ENCODE peak calls at places on chromosomes 6 and 20, in seven cellular contexts. E is type B pancreatic cell; Z is A549; J is stimulated activated effector memory CD8-positive, alpha-beta T cell treated with anti-CD3 and anti-CD28 coated beads, Interleukin-12 subunit alpha, Interleukin-12 subunit beta, amount 100 ng/mL, for 72 hours; Y is testis; B is transverse colon; O is colonic mucosa. H is an unnamed sample.

GRCh38 chr6:148112851-148113319 is 229.8 kb upstream of the SASH1 start:
- DNase-seq in Z (no peak), E (no peak), B (no peak), J (no peak), Y (no peak), O (no peak), H (no peak)

GRCh38 chr6:133326584-133326983 is 85.4 kb downstream of the EYA4 start:
- DNase-seq in B (no peak), Z (no peak), E (no peak), Y (no peak), O (no peak), J (no peak), H (no peak)

GRCh38 chr6:140001005-140001404 is 626.6 kb upstream of the CITED2 start:
- DNase-seq in J (no peak), Z (no peak), Y (no peak), O (no peak), B (no peak), E (no peak), H (no peak)

GRCh38 chr6:109243863-109244825 is 138.1 kb downstream of the CD164 start:
- DNase-seq in Z (no peak), B (no peak), E (no peak), O (no peak), Y (no peak), J (no peak), H (no peak)

GRCh38 chr20:23245553-23246128 is 105.0 kb upstream of the NXT1 start:
- DNase-seq in J (no peak), E (no peak), Z (peak), O (peak), B (peak), Y (peak), H (peak)

GRCh38 chr6:85360794-85361642 is 88.9 kb upstream of the NT5E start:
- DNase-seq in Z (peak), Y (no peak), B (peak), E (no peak), J (no peak), O (no peak), H (no peak)

GRCh38 chr20:63701329-63702035 is 5.0 kb downstream of the TNFRSF6B start:
- DNase-seq in Y (no peak), J (no peak), O (no peak), Z (no peak), E (no peak), B (no peak), H (no peak)

GRCh38 chr6:39882567-39882953 is 51.7 kb downstream of the MOCS1 start:
- DNase-seq in B (no peak), O (no peak), Y (peak), Z (no peak), E (no peak), J (no peak), H (peak)

GRCh38 chr6:25499851-25500250 is 152.2 kb upstream of the SCGN start:
- DNase-seq in B (no peak), O (no peak), Y (no peak), J (no peak), Z (no peak), E (no peak), H (no peak)

GRCh38 chr20:62258499-62259293 is 20.4 kb downstream of the OSBPL2 start:
- DNase-seq in J (no peak), Y (no peak), Z (no peak), O (no peak), B (no peak), E (no peak), H (no peak)

GRCh38 chr6:147087641-147088040 is 116.6 kb upstream of the STXBP5 start:
- DNase-seq in Y (no peak), O (no peak), B (no peak), J (no peak), Z (no peak), E (no peak), H (no peak)

GRCh38 chr6:34816635-34817301 is 24.9 kb downstream of the BLTP3A start:
- DNase-seq in E (no peak), Y (no peak), B (no peak), O (no peak), Z (no peak), J (no peak), H (no peak)

GRCh38 chr20:32457476-32457986 is 99.4 kb downstream of the ASXL1 start:
- DNase-seq in Z (peak), J (no peak), B (no peak), Y (peak), O (no peak), E (peak), H (peak)

GRCh38 chr20:43921227-43921780 is 6.7 kb downstream of the TOX2 start:
- DNase-seq in B (no peak), Y (no peak), E (no peak), Z (no peak), O (no peak), J (no peak), H (no peak)

GRCh38 chr20:59709636-59710035 is 105.3 kb downstream of the PHACTR3 start:
- DNase-seq in O (no peak), J (no peak), Z (no peak), B (no peak), E (no peak), Y (no peak), H (no peak)

GRCh38 chr20:50379049-50379990 is 130.9 kb upstream of the PTPN1 start:
- DNase-seq in B (peak), Y (peak), Z (no peak), J (no peak), E (no peak), O (peak), H (peak)

H was measured in heart right ventricle.